ENCODE peak calls at places on chromosome 7, in five cellular contexts. P is neural progenitor cell, Y is HepG2, V is PC-3, C is hepatocyte. X is an unnamed sample.

GRCh38 chr7:156503195-156503594 is 137.4 kb upstream of the RNF32 start:
- DNase-seq in C (no peak), P (peak; percentile 46), Y (no peak), V (no peak), X (no peak)

GRCh38 chr7:18509491-18509890 is 13.9 kb downstream of the HDAC9 start:
- DNase-seq in Y (no peak), V (no peak), C (no peak), P (no peak), X (no peak)

GRCh38 chr7:139575338-139575680 is 51.8 kb downstream of the CLEC2L start:
- DNase-seq in P (no peak), C (no peak), V (no peak), Y (no peak), X (no peak)

GRCh38 chr7:17916786-17917185 is 23.5 kb downstream of the SNX13 start:
- DNase-seq in V (no peak), P (no peak), Y (no peak), C (no peak), X (no peak)

GRCh38 chr7:128708824-128709223 is 30.3 kb upstream of the CALU start:
- DNase-seq in P (peak; percentile 25), Y (no peak), C (no peak), V (no peak), X (no peak)

GRCh38 chr7:151327659-151328058 is 14.0 kb upstream of the NUB1 start:
- DNase-seq in P (no peak), Y (no peak), V (peak; percentile 61), C (no peak), X (no peak)

GRCh38 chr7:129969881-129970446 is 17.2 kb upstream of the UBE2H start:
- DNase-seq in C (peak; percentile 63), P (no peak), V (peak; percentile 98), Y (no peak), X (peak; percentile 99)

GRCh38 chr7:144842377-144842851 is 6.6 kb upstream of the TPK1 start:
- DNase-seq in P (peak; percentile 66), Y (no peak), V (no peak), C (peak; percentile 40), X (no peak)

GRCh38 chr7:149771199-149771636 is 2.2 kb downstream of the ZNF467 start:
- DNase-seq in C (peak; percentile 26), Y (no peak), V (peak; percentile 3), P (no peak), X (no peak)

GRCh38 chr7:30977896-30978564 is 14.3 kb downstream of the GHRHR start:
- DNase-seq in C (peak; percentile 72), P (peak; percentile 74), V (peak; percentile 74), Y (peak; percentile 32), X (no peak)

GRCh38 chr7:108322899-108323298 is 133.3 kb downstream of the NRCAM start:
- DNase-seq in P (no peak), V (no peak), C (no peak), Y (no peak), X (no peak)

GRCh38 chr7:106947244-106947728 is 82.2 kb downstream of the PIK3CG start:
- DNase-seq in Y (peak; percentile 35), C (peak; percentile 77), V (peak; percentile 72), P (peak; percentile 83), X (peak; percentile 13)

GRCh38 chr7:55588379-55588699 is 16.0 kb upstream of the VOPP1 start:
- DNase-seq in C (no peak), P (no peak), Y (no peak), V (no peak), X (no peak)

GRCh38 chr7:35623381-35623780 is 71.6 kb downstream of the HERPUD2 start:
- DNase-seq in Y (no peak), C (no peak), V (peak; percentile 4), P (no peak), X (no peak)

GRCh38 chr7:119596651-119597050 is 676.3 kb upstream of the KCND2 start:
- DNase-seq in Y (no peak), C (no peak), P (no peak), V (no peak), X (no peak)

GRCh38 chr7:70647801-70648491 is 484.0 kb upstream of the GALNT17 start:
- DNase-seq in C (no peak), V (no peak), P (no peak), Y (no peak), X (peak; percentile 63)

GRCh38 chr7:108345710-108346336 is 110.4 kb downstream of the NRCAM start:
- DNase-seq in V (no peak), C (no peak), Y (no peak), P (peak; percentile 65), X (no peak)

GRCh38 chr7:119935418-119936025 is 337.5 kb upstream of the KCND2 start:
- DNase-seq in Y (peak; percentile 21), V (peak; percentile 60), P (peak; percentile 60), C (peak; percentile 65), X (no peak)

GRCh38 chr7:22607180-22607579 is 107.2 kb upstream of the STEAP1B start:
- DNase-seq in V (no peak), P (no peak), C (no peak), Y (no peak), X (no peak)

GRCh38 chr7:107463139-107464078 is 6.4 kb upstream of the GPR22 start:
- DNase-seq in C (peak; percentile 69), P (peak; percentile 64), V (peak; percentile 80), Y (peak; percentile 52), X (peak; percentile 33)

GRCh38 chr7:3301831-3302618 is 973 bp downstream of the SDK1 start:
- DNase-seq in C (peak; percentile 65), Y (peak; percentile 18), P (peak; percentile 36), V (peak; percentile 39), X (no peak)

GRCh38 chr7:32479574-32480200 is 10.5 kb downstream of the LSM5 start:
- DNase-seq in V (peak; percentile 68), Y (peak; percentile 54), C (peak; percentile 63), P (peak; percentile 61), X (no peak)

GRCh38 chr7:32474008-32474407 is 16.2 kb downstream of the LSM5 start:
- DNase-seq in V (no peak), Y (no peak), P (no peak), C (no peak), X (no peak)

GRCh38 chr7:32481176-32481575 is 9.0 kb downstream of the LSM5 start:
- DNase-seq in C (no peak), P (no peak), V (no peak), Y (no peak), X (no peak)

GRCh38 chr7:32476816-32477648 is 13.1 kb downstream of the LSM5 start:
- DNase-seq in P (no peak), V (peak; percentile 58), C (no peak), Y (no peak), X (peak; percentile 93)

GRCh38 chr7:32477649-32477980 is 12.6 kb downstream of the LSM5 start:
- DNase-seq in Y (no peak), P (no peak), V (no peak), C (no peak), X (no peak)
- H2AFZ ChIP-seq in Y (no peak overlapping the region), P (no peak overlapping the region), V (no peak overlapping the region), C (no peak overlapping the region), X (peak overlapping the region; percentile 43)

GRCh38 chr7:102165136-102165535 is 121.5 kb upstream of the SH2B2 start:
- DNase-seq in V (no peak), P (no peak), C (no peak), Y (no peak), X (no peak)
- H3K27ac ChIP-seq in V (no peak overlapping the region), P (no peak overlapping the region), C (no peak overlapping the region), Y (no peak overlapping the region), X (no peak overlapping the region)

GRCh38 chr7:132666076-132666775 is 90.0 kb upstream of the PLXNA4 start:
- DNase-seq in V (no peak), Y (no peak), P (no peak), C (no peak), X (no peak)

DNA sequence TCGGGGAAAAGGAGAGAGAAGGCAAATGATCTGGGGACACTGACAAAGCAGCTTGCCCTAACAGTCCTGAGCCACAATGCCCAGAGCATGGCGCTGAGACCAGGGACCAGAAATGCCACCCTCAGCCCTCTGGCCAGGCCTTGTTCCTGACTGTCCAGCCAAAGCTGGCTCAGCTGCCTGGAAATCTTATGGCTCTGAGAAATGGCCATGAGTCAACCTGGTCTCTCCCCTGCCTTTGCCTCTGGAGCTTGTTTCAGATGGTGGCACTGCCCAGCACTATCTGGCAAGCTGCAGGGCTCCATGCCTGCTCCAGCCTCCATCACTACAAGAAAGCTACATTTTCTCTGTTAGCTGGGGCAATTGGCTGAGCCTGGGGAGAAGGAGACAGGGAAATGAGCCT is 90.5 kb upstream of the PLXNA4 start:
- DNase-seq in C (no peak), Y (no peak), P (no peak), V (no peak), X (no peak)
- H3K4me3 ChIP-seq in C (no peak overlapping the region), Y (no peak overlapping the region), P (no peak overlapping the region), V (no peak overlapping the region), X (no peak overlapping the region)

GRCh38 chr7:134318443-134318842 is 1.7 kb upstream of the SLC35B4 start:
- DNase-seq in C (no peak), Y (no peak), V (no peak), P (no peak), X (no peak)

GRCh38 chr7:134316539-134317344 is at the start of gene SLC35B4:
- DNase-seq in P (peak; percentile 98), C (peak; percentile 97), V (peak; percentile 96), Y (peak; percentile 96), X (peak; percentile 54)

GRCh38 chr7:134317434-134317833 is 704 bp upstream of the SLC35B4 start:
- DNase-seq in P (no peak), C (no peak), V (peak; percentile 21), Y (no peak), X (no peak)

GRCh38 chr7:134324107-134324506 is 7.4 kb upstream of the SLC35B4 start:
- DNase-seq in C (no peak), V (no peak), Y (no peak), P (no peak), X (no peak)

DNA sequence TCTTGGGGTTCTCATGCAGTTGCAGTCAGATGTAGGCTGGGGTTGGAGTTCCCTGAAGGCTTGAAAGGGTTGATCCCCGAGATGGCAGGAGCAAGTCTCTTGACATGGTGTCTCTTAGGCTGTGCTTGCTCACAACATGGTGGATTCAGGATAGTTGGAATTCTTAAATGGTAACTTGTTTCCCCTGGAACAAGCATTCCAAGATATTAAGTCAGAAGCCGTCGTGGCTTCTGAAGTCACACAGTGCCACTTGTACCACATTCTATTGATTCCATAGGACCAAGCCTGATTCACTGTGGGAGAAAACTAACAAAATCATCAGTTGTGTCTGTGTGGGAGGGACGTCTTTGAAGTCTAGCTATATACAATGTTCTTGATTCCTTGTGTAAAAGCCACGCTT is 3.5 kb upstream of the SLC35B4 start:
- DNase-seq in P (no peak), Y (no peak), C (no peak), V (peak; percentile 20), X (no peak)
- H2AFZ ChIP-seq in P (no peak overlapping the region), Y (no peak overlapping the region), C (no peak overlapping the region), V (no peak overlapping the region), X (no peak overlapping the region)

GRCh38 chr7:27173412-27174076 is 576 bp downstream of the HOXA10 start:
- DNase-seq in Y (no peak), P (no peak), V (no peak), C (no peak), X (no peak)

GRCh38 chr7:27175626-27176342 is 1.7 kb upstream of the HOXA10 start:
- DNase-seq in Y (no peak), P (no peak), C (no peak), V (no peak), X (no peak)

GRCh38 chr7:27175005-27175625 is 995 bp upstream of the HOXA10 start:
- DNase-seq in P (no peak), V (peak; percentile 89), C (no peak), Y (no peak), X (no peak)

GRCh38 chr7:27172823-27173411 is 1.2 kb downstream of the HOXA10 start:
- DNase-seq in Y (no peak), P (peak; percentile 60), V (peak; percentile 87), C (no peak), X (no peak)

GRCh38 chr7:27174077-27175004 is at the start of gene HOXA10:
- DNase-seq in V (peak; percentile 73), C (no peak), Y (no peak), P (no peak), X (no peak)
- H3K27ac ChIP-seq in V (peak within 1 kb of the TSS; percentile 97), C (peak within 1 kb of the TSS; percentile 96), Y (no peak within 1 kb of the TSS), P (no peak within 1 kb of the TSS), X (peak within 1 kb of the TSS; percentile 54)